ENCODE peak calls at places on chromosomes 5 and 9, in six cellular contexts. F is H1, Y is neural progenitor cell, X is SK-N-SH, H is fibroblast of lung, J is H9. S is an unnamed sample.

GRCh38 chr9:3809724-3810123 is 283.9 kb upstream of the RFX3 start:
- DNase-seq in F (no peak), Y (no peak), X (no peak), H (peak; percentile 25), J (no peak), S (no peak)

GRCh38 chr5:135429326-135429725 is 17.8 kb downstream of the DCANP1 start:
- DNase-seq in F (no peak), Y (peak; percentile 46), X (no peak), H (peak; percentile 42), J (no peak), S (peak; percentile 3)

GRCh38 chr5:171606414-171607024 is 179.1 kb upstream of the SMIM23 start:
- DNase-seq in F (no peak), Y (no peak), X (no peak), H (no peak), J (no peak), S (no peak)

GRCh38 chr5:126808619-126809018 is 31.7 kb downstream of the LMNB1 start:
- DNase-seq in F (no peak), Y (peak; percentile 24), X (peak; percentile 53), H (peak; percentile 22), J (no peak), S (no peak)

GRCh38 chr9:27129221-27129620 is 20.2 kb downstream of the TEK start:
- DNase-seq in F (no peak), Y (no peak), X (no peak), H (no peak), J (no peak), S (no peak)

GRCh38 chr5:66856041-66856805 is 260.0 kb downstream of the MAST4 start:
- DNase-seq in F (no peak), Y (no peak), X (no peak), H (no peak), J (no peak), S (peak; percentile 18)

GRCh38 chr5:78162253-78162862 is 132.1 kb downstream of the AP3B1 start:
- DNase-seq in F (no peak), Y (peak; percentile 65), X (peak; percentile 37), H (peak; percentile 18), J (no peak), S (no peak)

GRCh38 chr5:43560128-43560527 is 3.3 kb upstream of the PAIP1 start:
- DNase-seq in F (no peak), Y (no peak), X (no peak), H (peak; percentile 14), J (no peak), S (peak; percentile 9)

GRCh38 chr9:2013688-2014087 is 1.5 kb upstream of the SMARCA2 start:
- DNase-seq in F (no peak), Y (no peak), X (no peak), H (no peak), J (no peak), S (peak; percentile 90)

GRCh38 chr5:13704401-13704800 is 240.1 kb downstream of the DNAH5 start:
- DNase-seq in F (no peak), Y (no peak), X (no peak), H (peak; percentile 16), J (no peak), S (no peak)

GRCh38 chr5:13708432-13708831 is 236.1 kb downstream of the DNAH5 start:
- DNase-seq in F (no peak), Y (no peak), X (no peak), H (peak; percentile 38), J (no peak), S (no peak)

DNA sequence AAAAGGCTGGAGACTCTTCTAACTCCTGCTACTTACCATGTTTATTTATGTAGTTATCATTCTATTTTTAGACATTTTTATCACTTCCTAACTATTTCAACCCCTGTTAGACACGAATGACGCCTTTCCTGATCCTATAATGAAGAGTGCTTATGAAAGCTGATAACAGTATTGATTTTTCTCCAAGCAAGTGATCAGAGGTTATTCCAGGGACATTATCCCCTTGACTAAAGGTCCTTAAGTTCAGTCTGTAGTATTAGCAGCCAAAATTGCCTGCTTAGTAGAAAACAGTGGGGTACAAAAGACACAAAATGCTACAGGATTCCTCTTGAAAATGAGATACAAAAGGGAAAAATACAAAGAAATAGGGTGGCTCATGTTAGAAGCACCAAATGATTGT is 235.6 kb downstream of the DNAH5 start:
- DNase-seq in F (no peak), Y (no peak), X (no peak), H (no peak), J (no peak), S (no peak)
- H4K20me1 ChIP-seq in F (no peaks in the 10 kb centered on the region), Y (no peaks in the 10 kb centered on the region), X (no peaks in the 10 kb centered on the region), H (no peaks in the 10 kb centered on the region), J (no peaks in the 10 kb centered on the region), S (no peaks in the 10 kb centered on the region)

GRCh38 chr5:141373673-141374317 is at the start of gene PCDHGA6:
- DNase-seq in F (no peak), Y (no peak), X (no peak), H (peak; percentile 25), J (no peak), S (peak; percentile 84)
- H3K9me3 ChIP-seq in F (peaks cover 51% of the 10 kb centered on the region), Y (peaks cover 3% of the 10 kb centered on the region), X (no peaks in the 10 kb centered on the region), H (peaks cover 2% of the 10 kb centered on the region), J (peaks cover 34% of the 10 kb centered on the region), S (peaks cover 8% of the 10 kb centered on the region)

GRCh38 chr9:35069020-35069419 is 3.4 kb downstream of the VCP start:
- DNase-seq in F (no peak), Y (no peak), X (no peak), H (no peak), J (no peak), S (no peak)
- H4K20me1 ChIP-seq in F (peaks cover 22% of the 10 kb centered on the region), Y (peaks cover 60% of the 10 kb centered on the region), X (peaks cover 72% of the 10 kb centered on the region), H (peaks cover 18% of the 10 kb centered on the region), J (no peaks in the 10 kb centered on the region), S (peaks cover 62% of the 10 kb centered on the region)

DNA sequence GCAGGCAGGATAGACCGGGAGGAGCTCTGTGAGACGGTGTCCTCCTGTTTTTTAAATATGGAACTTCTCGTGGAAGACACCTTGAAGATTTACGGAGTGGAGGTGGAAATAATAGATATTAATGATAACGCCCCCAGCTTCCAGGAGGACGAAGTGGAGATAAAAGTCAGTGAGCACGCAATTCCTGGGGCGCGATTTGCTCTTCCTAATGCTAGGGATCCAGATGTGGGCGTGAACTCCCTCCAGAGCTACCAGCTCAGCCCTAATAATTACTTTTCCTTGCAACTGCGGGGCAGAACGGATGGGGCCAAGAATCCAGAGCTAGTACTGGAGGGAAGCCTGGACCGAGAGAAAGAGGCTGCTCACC is 621 bp downstream of the PCDHGA11 start:
- DNase-seq in F (no peak), Y (no peak), X (no peak), H (no peak), J (no peak), S (no peak)
- H3K9me3 ChIP-seq in F (peaks cover 44% of the 10 kb centered on the region), Y (peaks cover 80% of the 10 kb centered on the region), X (peaks cover 23% of the 10 kb centered on the region), H (peaks cover 11% of the 10 kb centered on the region), J (peaks cover 13% of the 10 kb centered on the region), S (peaks cover 15% of the 10 kb centered on the region)

GRCh38 chr5:142515036-142515435 is 170.9 kb downstream of the FGF1 start:
- DNase-seq in F (no peak), Y (no peak), X (no peak), H (no peak), J (no peak), S (no peak)
- H4K20me1 ChIP-seq in F (no peaks in the 10 kb centered on the region), Y (no peaks in the 10 kb centered on the region), X (no peaks in the 10 kb centered on the region), H (no peaks in the 10 kb centered on the region), J (no peaks in the 10 kb centered on the region), S (no peaks in the 10 kb centered on the region)

GRCh38 chr5:178965465-178966055 is 24.6 kb downstream of the ZNF454 start:
- DNase-seq in F (no peak), Y (no peak), X (no peak), H (no peak), J (no peak), S (no peak)
- H3K9me3 ChIP-seq in F (peaks cover 86% of the 10 kb centered on the region), Y (peaks cover 19% of the 10 kb centered on the region), X (peaks cover 4% of the 10 kb centered on the region), H (no peaks in the 10 kb centered on the region), J (peaks cover 81% of the 10 kb centered on the region), S (peaks cover 58% of the 10 kb centered on the region)

GRCh38 chr9:132485454-132485853 is 75.4 kb downstream of the CFAP77 start:
- DNase-seq in F (no peak), Y (no peak), X (no peak), H (no peak), J (no peak), S (peak; percentile 17)
- H4K20me1 ChIP-seq in F (no peaks in the 10 kb centered on the region), Y (no peaks in the 10 kb centered on the region), X (no peaks in the 10 kb centered on the region), H (no peaks in the 10 kb centered on the region), J (no peaks in the 10 kb centered on the region), S (no peaks in the 10 kb centered on the region)

GRCh38 chr5:26482817-26483375 is 555.5 kb downstream of the CDH9 start:
- DNase-seq in F (peak; percentile 51), Y (peak; percentile 87), X (peak; percentile 63), H (peak; percentile 3), J (peak; percentile 81), S (peak; percentile 80)

GRCh38 chr5:26492835-26493459 is 545.4 kb downstream of the CDH9 start:
- DNase-seq in F (no peak), Y (no peak), X (no peak), H (no peak), J (no peak), S (no peak)

GRCh38 chr5:26486631-26487030 is 551.8 kb downstream of the CDH9 start:
- DNase-seq in F (no peak), Y (no peak), X (no peak), H (no peak), J (no peak), S (no peak)

GRCh38 chr5:26482076-26482816 is 556.1 kb downstream of the CDH9 start:
- DNase-seq in F (no peak), Y (no peak), X (no peak), H (no peak), J (no peak), S (no peak)

DNA sequence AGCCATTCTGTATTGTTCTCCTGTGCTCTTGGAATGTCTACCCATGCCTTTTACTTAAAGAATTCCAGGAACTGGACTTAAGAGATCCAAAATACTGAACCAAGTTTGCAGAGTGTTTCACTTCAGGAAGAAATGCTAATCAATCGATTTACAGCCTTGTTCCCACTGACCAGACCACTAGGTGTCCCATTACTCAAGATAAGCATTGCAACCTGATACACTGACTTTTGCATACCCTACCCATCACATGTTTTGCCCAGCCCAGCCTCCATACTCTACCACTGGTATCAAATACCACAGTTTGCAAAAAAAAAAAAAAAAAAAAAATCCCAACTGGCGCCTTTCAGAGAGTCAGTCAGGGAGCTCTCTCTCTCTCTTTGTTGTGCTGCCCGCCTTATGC is 550.8 kb downstream of the CDH9 start:
- DNase-seq in F (no peak), Y (no peak), X (no peak), H (no peak), J (no peak), S (no peak)
- H3K9me3 ChIP-seq in F (peaks cover 7% of the 10 kb centered on the region), Y (no peaks in the 10 kb centered on the region), X (no peaks in the 10 kb centered on the region), H (no peaks in the 10 kb centered on the region), J (peaks cover under 1% of the 10 kb centered on the region), S (no peaks in the 10 kb centered on the region)

DNA sequence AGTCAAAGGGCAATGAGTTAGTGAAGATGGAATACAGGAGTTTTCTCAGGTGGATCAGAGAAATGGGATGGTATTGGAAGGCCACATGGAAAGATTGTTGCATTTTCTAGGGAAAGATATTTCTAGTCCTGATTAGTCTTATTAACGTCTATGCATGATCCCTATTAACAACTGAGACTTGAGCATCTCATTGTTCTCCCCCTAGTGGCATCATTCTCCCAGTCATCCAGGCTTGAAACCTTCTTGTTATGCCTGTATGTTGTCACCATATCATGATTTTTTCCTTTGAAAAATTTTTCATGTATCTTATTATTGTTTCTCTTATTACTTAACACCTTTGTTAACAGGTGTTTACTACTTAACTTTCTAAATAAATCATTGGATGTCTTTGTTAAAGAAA is 34.4 kb downstream of the KIF2A start:
- DNase-seq in F (no peak), Y (peak; percentile 10), X (peak; percentile 28), H (no peak), J (no peak), S (peak; percentile 65)
- H4K20me1 ChIP-seq in F (peaks cover 8% of the 10 kb centered on the region), Y (peaks cover 44% of the 10 kb centered on the region), X (peaks cover 51% of the 10 kb centered on the region), H (no peaks in the 10 kb centered on the region), J (no peaks in the 10 kb centered on the region), S (peaks cover 17% of the 10 kb centered on the region)

S was measured in osteoblast.